ENCODE peak calls at places on chromosomes 7 and 10, in eight cellular contexts. One of them, this sample, is unnamed.

GRCh38 chr10:63416376-63416775 is 49.4 kb downstream of the JMJD1C start:
- DNase-seq in ascending aorta: no peak
- DNase-seq in WERI-Rb-1: no peak
- DNase-seq in hepatocyte: no peak
- DNase-seq in upper lobe of right lung: no peak
- DNase-seq in progenitor cell of endocrine pancreas: no peak
- DNase-seq in nephron progenitor cell: no peak
- DNase-seq in psoas muscle: no peak
- DNase-seq in this sample: no peak

GRCh38 chr10:7260412-7260900 is 150.4 kb downstream of the SFMBT2 start:
- DNase-seq in nephron progenitor cell: peak; percentile 17
- DNase-seq in upper lobe of right lung: no peak
- DNase-seq in ascending aorta: no peak
- DNase-seq in WERI-Rb-1: no peak
- DNase-seq in progenitor cell of endocrine pancreas: no peak
- DNase-seq in hepatocyte: peak; percentile 71
- DNase-seq in psoas muscle: peak; percentile 79
- DNase-seq in this sample: peak; percentile 56

GRCh38 chr10:99965700-99966099 is 44.0 kb downstream of the DNMBP start:
- DNase-seq in upper lobe of right lung: no peak
- DNase-seq in psoas muscle: no peak
- DNase-seq in ascending aorta: no peak
- DNase-seq in progenitor cell of endocrine pancreas: no peak
- DNase-seq in nephron progenitor cell: no peak
- DNase-seq in WERI-Rb-1: no peak
- DNase-seq in hepatocyte: peak; percentile 28
- DNase-seq in this sample: no peak

GRCh38 chr7:38229386-38229785 is 44.0 kb downstream of the TARP start:
- DNase-seq in WERI-Rb-1: no peak
- DNase-seq in psoas muscle: no peak
- DNase-seq in nephron progenitor cell: no peak
- DNase-seq in upper lobe of right lung: no peak
- DNase-seq in ascending aorta: no peak
- DNase-seq in progenitor cell of endocrine pancreas: no peak
- DNase-seq in hepatocyte: no peak
- DNase-seq in this sample: no peak

GRCh38 chr7:65448824-65449504 is 75.3 kb downstream of the ZNF92 start:
- DNase-seq in WERI-Rb-1: no peak
- DNase-seq in nephron progenitor cell: no peak
- DNase-seq in ascending aorta: no peak
- DNase-seq in psoas muscle: no peak
- DNase-seq in hepatocyte: no peak
- DNase-seq in upper lobe of right lung: no peak
- DNase-seq in progenitor cell of endocrine pancreas: no peak
- DNase-seq in this sample: no peak

GRCh38 chr10:49656845-49657493 is 22.5 kb upstream of the C10orf53 start:
- DNase-seq in ascending aorta: no peak
- DNase-seq in upper lobe of right lung: no peak
- DNase-seq in hepatocyte: no peak
- DNase-seq in psoas muscle: no peak
- DNase-seq in WERI-Rb-1: no peak
- DNase-seq in nephron progenitor cell: no peak
- DNase-seq in progenitor cell of endocrine pancreas: no peak
- DNase-seq in this sample: no peak

GRCh38 chr10:124575107-124576035 is 113.7 kb downstream of the LHPP start:
- DNase-seq in progenitor cell of endocrine pancreas: no peak
- DNase-seq in ascending aorta: no peak
- DNase-seq in hepatocyte: no peak
- DNase-seq in upper lobe of right lung: peak; percentile 40
- DNase-seq in nephron progenitor cell: no peak
- DNase-seq in psoas muscle: no peak
- DNase-seq in WERI-Rb-1: no peak
- DNase-seq in this sample: no peak

GRCh38 chr10:101777857-101778145 is 1.9 kb upstream of the FGF8 start:
- DNase-seq in hepatocyte: no peak
- DNase-seq in upper lobe of right lung: peak; percentile 62
- DNase-seq in psoas muscle: no peak
- DNase-seq in WERI-Rb-1: no peak
- DNase-seq in progenitor cell of endocrine pancreas: no peak
- DNase-seq in nephron progenitor cell: no peak
- DNase-seq in ascending aorta: no peak
- DNase-seq in this sample: no peak

GRCh38 chr10:110226926-110227641 is 19.7 kb downstream of the MXI1 start:
- DNase-seq in upper lobe of right lung: peak; percentile 91
- DNase-seq in progenitor cell of endocrine pancreas: peak; percentile 30
- DNase-seq in nephron progenitor cell: peak; percentile 79
- DNase-seq in psoas muscle: peak; percentile 83
- DNase-seq in ascending aorta: no peak
- DNase-seq in WERI-Rb-1: peak; percentile 63
- DNase-seq in hepatocyte: peak; percentile 70
- DNase-seq in this sample: peak; percentile 28

GRCh38 chr7:20797174-20798080 is 10.7 kb upstream of the SP8 start:
- DNase-seq in nephron progenitor cell: no peak
- DNase-seq in progenitor cell of endocrine pancreas: no peak
- DNase-seq in ascending aorta: no peak
- DNase-seq in WERI-Rb-1: peak; percentile 62
- DNase-seq in psoas muscle: no peak
- DNase-seq in upper lobe of right lung: peak; percentile 67
- DNase-seq in hepatocyte: no peak
- DNase-seq in this sample: no peak

GRCh38 chr7:138880881-138881577 is 83.0 kb upstream of the ATP6V0A4 start:
- DNase-seq in nephron progenitor cell: no peak
- DNase-seq in ascending aorta: no peak
- DNase-seq in progenitor cell of endocrine pancreas: no peak
- DNase-seq in hepatocyte: no peak
- DNase-seq in WERI-Rb-1: no peak
- DNase-seq in psoas muscle: peak; percentile 60
- DNase-seq in upper lobe of right lung: no peak
- DNase-seq in this sample: no peak

GRCh38 chr10:72134785-72135765 is 46.7 kb upstream of the SPOCK2 start:
- DNase-seq in WERI-Rb-1: no peak
- DNase-seq in hepatocyte: no peak
- DNase-seq in ascending aorta: no peak
- DNase-seq in upper lobe of right lung: no peak
- DNase-seq in progenitor cell of endocrine pancreas: no peak
- DNase-seq in nephron progenitor cell: no peak
- DNase-seq in psoas muscle: no peak
- DNase-seq in this sample: no peak

GRCh38 chr7:112365551-112365950 is 84.7 kb upstream of the IFRD1 start:
- DNase-seq in hepatocyte: no peak
- DNase-seq in progenitor cell of endocrine pancreas: no peak
- DNase-seq in psoas muscle: no peak
- DNase-seq in upper lobe of right lung: no peak
- DNase-seq in nephron progenitor cell: no peak
- DNase-seq in WERI-Rb-1: no peak
- DNase-seq in ascending aorta: no peak
- DNase-seq in this sample: no peak

GRCh38 chr10:44153901-44154670 is 230.8 kb downstream of the CXCL12 start:
- DNase-seq in psoas muscle: no peak
- DNase-seq in progenitor cell of endocrine pancreas: no peak
- DNase-seq in upper lobe of right lung: no peak
- DNase-seq in ascending aorta: no peak
- DNase-seq in nephron progenitor cell: no peak
- DNase-seq in hepatocyte: no peak
- DNase-seq in WERI-Rb-1: no peak
- DNase-seq in this sample: no peak

GRCh38 chr10:128242641-128243040 is 116.4 kb upstream of the MKI67 start:
- DNase-seq in nephron progenitor cell: peak; percentile 23
- DNase-seq in ascending aorta: no peak
- DNase-seq in upper lobe of right lung: no peak
- DNase-seq in hepatocyte: no peak
- DNase-seq in WERI-Rb-1: no peak
- DNase-seq in progenitor cell of endocrine pancreas: no peak
- DNase-seq in psoas muscle: no peak
- DNase-seq in this sample: peak; percentile 33

DNA sequence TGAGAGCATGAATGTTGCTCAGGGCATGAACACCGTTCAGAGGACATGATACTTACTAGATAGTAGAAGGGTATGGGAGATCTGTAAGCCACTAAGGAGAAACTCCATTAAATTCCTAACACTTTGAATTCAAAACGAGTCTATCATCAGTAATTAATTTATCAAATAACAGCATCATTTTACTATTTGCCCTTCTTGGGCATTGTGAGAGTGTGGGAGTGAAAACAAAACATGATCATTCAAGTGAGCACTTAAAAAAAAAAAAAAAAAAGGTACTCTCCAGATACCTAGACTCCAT is 20.5 kb upstream of the ASB15 start:
- DNase-seq in nephron progenitor cell: no peak
- DNase-seq in upper lobe of right lung: no peak
- DNase-seq in hepatocyte: no peak
- DNase-seq in progenitor cell of endocrine pancreas: no peak
- DNase-seq in psoas muscle: no peak
- DNase-seq in WERI-Rb-1: no peak
- DNase-seq in ascending aorta: no peak
- DNase-seq in this sample: no peak
- TF ChIP-seq CTCF in nephron progenitor cell: no peak
- TF ChIP-seq CTCF in upper lobe of right lung: no peak
- TF ChIP-seq CTCF in hepatocyte: no peak
- TF ChIP-seq CTCF in progenitor cell of endocrine pancreas: no peak
- TF ChIP-seq CTCF in psoas muscle: no peak
- TF ChIP-seq CTCF in WERI-Rb-1: no peak
- TF ChIP-seq CTCF in ascending aorta: no peak
- TF ChIP-seq CTCF in this sample: no peak

DNA sequence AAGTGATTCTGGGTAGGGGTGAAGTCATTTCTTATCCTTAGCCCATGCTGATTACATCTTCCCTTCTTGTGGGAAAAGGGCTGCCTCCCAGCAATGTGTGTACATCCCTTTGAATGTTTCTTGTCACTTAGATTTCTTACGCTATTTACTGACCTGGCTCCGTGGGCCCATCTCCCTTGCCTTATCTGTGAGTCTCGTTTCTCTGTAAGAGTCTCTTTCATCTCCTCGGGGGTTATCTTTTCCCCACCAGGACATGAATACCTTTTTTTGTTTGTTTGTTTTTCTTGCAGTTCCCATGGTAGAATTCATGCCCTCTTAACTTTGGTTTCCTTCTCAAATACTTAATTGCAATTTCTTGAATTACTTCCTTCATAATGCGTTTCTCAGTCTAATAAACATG is 107.7 kb downstream of the BAMBI start:
- DNase-seq in progenitor cell of endocrine pancreas: no peak
- DNase-seq in psoas muscle: no peak
- DNase-seq in upper lobe of right lung: no peak
- DNase-seq in WERI-Rb-1: no peak
- DNase-seq in hepatocyte: no peak
- DNase-seq in ascending aorta: no peak
- DNase-seq in nephron progenitor cell: no peak
- DNase-seq in this sample: no peak
- TF ChIP-seq CTCF in progenitor cell of endocrine pancreas: no peak
- TF ChIP-seq CTCF in psoas muscle: no peak
- TF ChIP-seq CTCF in upper lobe of right lung: no peak
- TF ChIP-seq CTCF in WERI-Rb-1: no peak
- TF ChIP-seq CTCF in hepatocyte: no peak
- TF ChIP-seq CTCF in ascending aorta: no peak
- TF ChIP-seq CTCF in nephron progenitor cell: no peak
- TF ChIP-seq CTCF in this sample: no peak

DNA sequence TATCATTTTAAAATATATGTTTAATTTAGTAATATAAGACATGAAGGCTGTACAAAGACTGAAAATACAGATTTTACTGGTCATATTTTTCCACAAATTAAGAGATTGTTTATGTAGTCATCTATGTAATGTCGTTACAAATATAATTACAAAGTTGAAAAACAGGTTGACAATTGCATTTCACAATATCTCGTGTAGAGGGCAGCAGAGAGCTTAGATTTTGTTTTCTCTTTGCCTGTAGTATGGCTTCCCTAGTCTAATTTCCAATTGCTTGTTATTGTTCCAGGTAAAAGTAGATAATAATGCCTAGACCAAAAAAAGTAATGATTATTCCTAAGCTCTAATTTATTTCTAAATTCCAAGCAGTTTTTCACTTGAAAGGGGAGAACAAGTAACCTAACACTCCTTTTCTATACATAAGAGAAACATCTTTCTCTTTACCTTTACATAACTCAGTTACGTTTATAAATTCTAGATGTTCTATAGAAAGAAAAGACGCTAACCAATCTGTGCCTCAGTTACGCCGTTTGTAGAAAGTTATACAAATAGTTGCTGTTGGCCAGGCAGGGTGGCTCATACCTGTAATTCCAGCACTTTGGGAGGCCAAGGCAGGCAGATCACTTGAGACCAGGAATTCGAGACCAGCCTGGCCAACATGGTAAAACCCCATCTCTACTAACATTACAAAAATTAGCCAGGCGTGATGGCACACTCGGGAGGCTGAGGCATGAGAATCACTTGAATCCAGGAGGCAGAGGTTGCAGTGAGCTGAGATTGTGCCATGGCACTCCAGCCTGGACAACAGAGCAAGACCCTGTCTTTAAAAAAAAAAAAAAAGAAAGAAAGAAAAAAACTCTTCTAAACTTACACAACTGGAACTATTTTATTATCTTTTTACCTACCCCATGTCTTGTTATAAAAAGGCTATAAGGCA is 30.0 kb downstream of the NET1 start:
- DNase-seq in ascending aorta: no peak
- DNase-seq in upper lobe of right lung: no peak
- DNase-seq in hepatocyte: peak; percentile 67
- DNase-seq in nephron progenitor cell: peak; percentile 21
- DNase-seq in WERI-Rb-1: no peak
- DNase-seq in psoas muscle: no peak
- DNase-seq in progenitor cell of endocrine pancreas: no peak
- DNase-seq in this sample: peak; percentile 49
- TF ChIP-seq CTCF in ascending aorta: peak; percentile 68
- TF ChIP-seq CTCF in upper lobe of right lung: peak; percentile 83
- TF ChIP-seq CTCF in hepatocyte: peak; percentile 86
- TF ChIP-seq CTCF in nephron progenitor cell: peak; percentile 80
- TF ChIP-seq CTCF in WERI-Rb-1: peak; percentile 16
- TF ChIP-seq CTCF in psoas muscle: peak; percentile 79
- TF ChIP-seq CTCF in progenitor cell of endocrine pancreas: peak; percentile 79
- TF ChIP-seq CTCF in this sample: peak; percentile 79

GRCh38 chr7:73618538-73618937 is 5.8 kb downstream of the MLXIPL start:
- DNase-seq in psoas muscle: no peak
- DNase-seq in nephron progenitor cell: no peak
- DNase-seq in WERI-Rb-1: peak; percentile 91
- DNase-seq in progenitor cell of endocrine pancreas: no peak
- DNase-seq in upper lobe of right lung: no peak
- DNase-seq in hepatocyte: no peak
- DNase-seq in ascending aorta: no peak
- DNase-seq in this sample: no peak

GRCh38 chr7:73612598-73613269 is 11.6 kb downstream of the MLXIPL start:
- DNase-seq in hepatocyte: peak; percentile 86
- DNase-seq in ascending aorta: no peak
- DNase-seq in WERI-Rb-1: no peak
- DNase-seq in progenitor cell of endocrine pancreas: no peak
- DNase-seq in psoas muscle: peak; percentile 67
- DNase-seq in nephron progenitor cell: no peak
- DNase-seq in upper lobe of right lung: no peak
- DNase-seq in this sample: peak; percentile 49

GRCh38 chr7:73613954-73614735 is 10.2 kb downstream of the MLXIPL start:
- DNase-seq in hepatocyte: no peak
- DNase-seq in upper lobe of right lung: no peak
- DNase-seq in nephron progenitor cell: no peak
- DNase-seq in progenitor cell of endocrine pancreas: no peak
- DNase-seq in psoas muscle: no peak
- DNase-seq in WERI-Rb-1: no peak
- DNase-seq in ascending aorta: no peak
- DNase-seq in this sample: no peak

GRCh38 chr7:73611017-73611555 is 13.2 kb downstream of the MLXIPL start:
- DNase-seq in upper lobe of right lung: no peak
- DNase-seq in progenitor cell of endocrine pancreas: no peak
- DNase-seq in ascending aorta: no peak
- DNase-seq in psoas muscle: peak; percentile 73
- DNase-seq in nephron progenitor cell: no peak
- DNase-seq in hepatocyte: no peak
- DNase-seq in WERI-Rb-1: no peak
- DNase-seq in this sample: no peak

GRCh38 chr7:73615886-73616285 is 8.4 kb downstream of the MLXIPL start:
- DNase-seq in hepatocyte: no peak
- DNase-seq in progenitor cell of endocrine pancreas: no peak
- DNase-seq in ascending aorta: no peak
- DNase-seq in psoas muscle: no peak
- DNase-seq in WERI-Rb-1: peak; percentile 80
- DNase-seq in nephron progenitor cell: no peak
- DNase-seq in upper lobe of right lung: no peak
- DNase-seq in this sample: no peak
- TF ChIP-seq CTCF in hepatocyte: no peak
- TF ChIP-seq CTCF in progenitor cell of endocrine pancreas: no peak
- TF ChIP-seq CTCF in ascending aorta: no peak
- TF ChIP-seq CTCF in psoas muscle: no peak
- TF ChIP-seq CTCF in WERI-Rb-1: peak; percentile 58
- TF ChIP-seq CTCF in nephron progenitor cell: no peak
- TF ChIP-seq CTCF in upper lobe of right lung: no peak
- TF ChIP-seq CTCF in this sample: no peak

This sample was measured in endothelial cell.